ENCODE peak calls at places on chromosomes 2 and 18, in four cellular contexts. V, D, O and I are unnamed samples.

GRCh38 chr2:45681675-45682074 is 30.2 kb downstream of the PRKCE start:
- DNase-seq in O (no peak), V (no peak), D (no peak), I (no peak)

GRCh38 chr2:236657801-236658200 is 88.2 kb downstream of the ACKR3 start:
- DNase-seq in O (no peak), D (no peak), V (no peak), I (no peak)

GRCh38 chr2:119247844-119248271 is 24.2 kb downstream of the STEAP3 start:
- DNase-seq in V (no peak), D (no peak), O (no peak), I (no peak)

GRCh38 chr2:86383844-86384243 is 46.4 kb upstream of the REEP1 start:
- DNase-seq in V (no peak), O (no peak), D (no peak), I (no peak)

GRCh38 chr2:206095925-206096324 is 10.0 kb upstream of the INO80D start:
- DNase-seq in D (no peak), V (no peak), O (no peak), I (no peak)

GRCh38 chr2:224671731-224672130 is 44.4 kb downstream of the CCDC195 start:
- DNase-seq in D (no peak), V (no peak), O (no peak), I (no peak)

GRCh38 chr2:121360566-121361300 is 75.7 kb upstream of the TFCP2L1 start:
- DNase-seq in V (no peak), O (no peak), D (no peak), I (no peak)

GRCh38 chr2:111667542-111668273 is 216.3 kb downstream of the ANAPC1 start:
- DNase-seq in D (no peak), O (no peak), V (no peak), I (no peak)

GRCh38 chr2:165794520-165794882 is 454 bp upstream of the GALNT3 start:
- DNase-seq in D (peak; percentile 55), V (no peak), O (no peak), I (peak; percentile 80)

GRCh38 chr2:214261683-214262082 is 149.2 kb upstream of the VWC2L start:
- DNase-seq in O (no peak), D (no peak), V (no peak), I (no peak)

GRCh38 chr2:146634256-146635068 is 1210.4 kb upstream of the ACVR2A start:
- DNase-seq in V (no peak), D (no peak), O (no peak), I (no peak)

GRCh38 chr2:179991344-179991743 is 15.8 kb downstream of the CWC22 start:
- DNase-seq in V (no peak), D (no peak), O (peak; percentile 11), I (no peak)

GRCh38 chr18:56238576-56238975 is 399.8 kb downstream of the TXNL1 start:
- DNase-seq in V (no peak), D (no peak), O (no peak), I (no peak)

GRCh38 chr2:101329026-101329425 is 20.5 kb upstream of the RNF149 start:
- DNase-seq in D (peak; percentile 28), V (no peak), O (no peak), I (no peak)

GRCh38 chr2:69518836-69519235 is 81.6 kb upstream of the NFU1 start:
- DNase-seq in D (no peak), V (no peak), O (no peak), I (no peak)

GRCh38 chr18:48834421-48835011 is 116.2 kb downstream of the SMAD7 start:
- DNase-seq in V (no peak), O (no peak), D (peak; percentile 79), I (peak; percentile 82)

GRCh38 chr2:227613272-227613660 is 1.4 kb downstream of the SCYGR3 start:
- DNase-seq in V (no peak), O (no peak), D (no peak), I (no peak)

GRCh38 chr18:78901923-78902794 is 77.5 kb upstream of the SALL3 start:
- DNase-seq in O (no peak), D (no peak), V (no peak), I (no peak)

GRCh38 chr2:1708476-1709334 is 35.6 kb downstream of the PXDN start:
- DNase-seq in D (no peak), O (no peak), V (no peak), I (no peak)

GRCh38 chr2:216634317-216635148 is 1.3 kb downstream of the IGFBP2 start:
- DNase-seq in D (no peak), V (no peak), O (no peak), I (no peak)

GRCh38 chr18:63111549-63112402 is 207.8 kb downstream of the BCL2 start:
- DNase-seq in D (no peak), V (no peak), O (no peak), I (no peak)

GRCh38 chr2:217804338-217804737 is 198.5 kb downstream of the TNS1 start:
- DNase-seq in V (no peak), D (no peak), O (no peak), I (no peak)

GRCh38 chr2:142217804-142218203 is 87.0 kb upstream of the LRP1B start:
- DNase-seq in D (no peak), V (no peak), O (no peak), I (no peak)

GRCh38 chr2:144099340-144099739 is 420.6 kb downstream of the ZEB2 start:
- DNase-seq in V (no peak), D (no peak), O (no peak), I (no peak)

GRCh38 chr2:194327196-194327888 is 1329.7 kb upstream of the SLC39A10 start:
- DNase-seq in O (no peak), D (no peak), V (no peak), I (no peak)

GRCh38 chr2:42164971-42165370 is 4.2 kb upstream of the EML4 start:
- DNase-seq in V (no peak), O (no peak), D (no peak), I (no peak)

GRCh38 chr2:138897274-138897673 is 117.1 kb upstream of the NXPH2 start:
- DNase-seq in V (no peak), D (no peak), O (no peak), I (no peak)

GRCh38 chr18:6976935-6977334 is 140.7 kb downstream of the LAMA1 start:
- DNase-seq in D (no peak), V (no peak), O (no peak), I (no peak)

GRCh38 chr2:207142461-207142860 is 23.3 kb downstream of the KLF7 start:
- DNase-seq in D (no peak), O (no peak), V (no peak), I (no peak)

GRCh38 chr18:75574197-75574596 is 146.7 kb upstream of the SMIM21 start:
- DNase-seq in D (no peak), O (no peak), V (no peak), I (no peak)

GRCh38 chr2:220504890-220505564 is 877.6 kb downstream of the SLC4A3 start:
- DNase-seq in D (no peak), V (no peak), O (no peak), I (no peak)

GRCh38 chr2:100186126-100186525 is 43.7 kb upstream of the AFF3 start:
- DNase-seq in D (no peak), O (no peak), V (no peak), I (no peak)

GRCh38 chr18:36127866-36128845 is 984 bp downstream of the SLC39A6 start:
- DNase-seq in V (peak; percentile 11), D (no peak), O (no peak), I (no peak)

GRCh38 chr2:37625156-37625555 is 46.3 kb downstream of the CDC42EP3 start:
- DNase-seq in D (no peak), O (no peak), V (no peak), I (no peak)

GRCh38 chr18:74868461-74868860 is 270.8 kb downstream of the ZNF407 start:
- DNase-seq in O (no peak), D (no peak), V (no peak), I (no peak)

GRCh38 chr2:148615446-148615845 is 29.1 kb upstream of the EPC2 start:
- DNase-seq in V (peak; percentile 21), D (no peak), O (no peak), I (no peak)